ENCODE peak calls at places on chromosomes 3 and 15, in six cellular contexts. T, B, A, R, F and S are unnamed samples.

GRCh38 chr3:125280966-125281365 is 68.4 kb upstream of the SLC12A8 start:
- DNase-seq in F (no peak), B (no peak), T (no peak), R (no peak), A (no peak), S (no peak)

GRCh38 chr3:32366638-32367368 is 24.9 kb upstream of the CMTM7 start:
- DNase-seq in F (peak; percentile 21), T (no peak), A (no peak), R (no peak), B (no peak), S (peak; percentile 72)

GRCh38 chr3:185732782-185733181 is 92.1 kb downstream of the IGF2BP2 start:
- DNase-seq in T (no peak), R (no peak), A (no peak), F (no peak), B (no peak), S (no peak)

GRCh38 chr3:192026656-192027055 is 565.7 kb downstream of the PYDC2 start:
- DNase-seq in A (no peak), T (no peak), R (no peak), B (no peak), F (no peak), S (no peak)

GRCh38 chr3:127483005-127483641 is 107.4 kb downstream of the TPRA1 start:
- DNase-seq in T (no peak), F (no peak), A (no peak), R (peak; percentile 13), B (no peak), S (no peak)

GRCh38 chr3:18843930-18844329 is 304.4 kb upstream of the KCNH8 start:
- DNase-seq in R (no peak), F (no peak), B (no peak), T (no peak), A (no peak), S (no peak)

GRCh38 chr3:37997321-37997720 is 6.7 kb downstream of the VILL start:
- DNase-seq in T (no peak), F (no peak), A (no peak), B (no peak), R (peak; percentile 23), S (no peak)

GRCh38 chr3:196499061-196499460 is 4.5 kb downstream of the RNF168 start:
- DNase-seq in F (no peak), A (peak; percentile 11), B (no peak), T (no peak), R (no peak), S (no peak)

GRCh38 chr15:59662260-59662659 is 4.9 kb upstream of the GTF2A2 start:
- DNase-seq in T (no peak), B (no peak), A (no peak), R (no peak), F (no peak), S (no peak)

GRCh38 chr15:91562698-91563097 is 290.8 kb upstream of the SLCO3A1 start:
- DNase-seq in B (no peak), R (no peak), T (no peak), F (no peak), A (no peak), S (no peak)

GRCh38 chr3:112127522-112128494 is 5.2 kb downstream of the GCSAM start:
- DNase-seq in A (no peak), T (no peak), R (no peak), F (no peak), B (peak; percentile 57), S (peak; percentile 77)

GRCh38 chr3:159896543-159896942 is 92.1 kb upstream of the IL12A start:
- DNase-seq in A (no peak), R (no peak), F (no peak), B (no peak), T (no peak), S (no peak)

GRCh38 chr3:122497425-122497824 is 17.3 kb downstream of the KPNA1 start:
- DNase-seq in F (peak; percentile 45), R (no peak), A (no peak), T (no peak), B (no peak), S (peak; percentile 70)

GRCh38 chr3:111598139-111598538 is 3.0 kb upstream of the ZBED2 start:
- DNase-seq in R (no peak), B (no peak), A (no peak), F (no peak), T (no peak), S (no peak)

GRCh38 chr3:46298871-46299607 is 54.9 kb upstream of the CCR2 start:
- DNase-seq in R (no peak), B (no peak), F (no peak), A (no peak), T (no peak), S (peak; percentile 87)

GRCh38 chr3:123409443-123410148 is 39.3 kb downstream of the ADCY5 start:
- DNase-seq in A (peak; percentile 67), F (no peak), B (no peak), T (no peak), R (no peak), S (no peak)

GRCh38 chr3:13141183-13141582 is 68.0 kb upstream of the IQSEC1 start:
- DNase-seq in R (no peak), F (no peak), B (no peak), A (no peak), T (no peak), S (no peak)

GRCh38 chr3:151283907-151284461 is 5.6 kb upstream of the P2RY14 start:
- DNase-seq in A (peak; percentile 23), T (no peak), B (no peak), F (no peak), R (peak; percentile 66), S (no peak)

GRCh38 chr3:100438623-100438974 is 37.3 kb downstream of the LNP1 start:
- DNase-seq in F (no peak), T (no peak), A (no peak), R (no peak), B (no peak), S (no peak)

GRCh38 chr3:158455406-158455805 is 115.6 kb upstream of the MLF1 start:
- DNase-seq in F (no peak), A (no peak), R (no peak), T (no peak), B (no peak), S (no peak)

GRCh38 chr3:72379500-72380187 is 468.6 kb downstream of the SHQ1 start:
- DNase-seq in R (no peak), A (no peak), F (no peak), B (no peak), T (no peak), S (no peak)

GRCh38 chr15:66169023-66169422 is 84.5 kb downstream of the MEGF11 start:
- DNase-seq in B (peak; percentile 92), F (no peak), A (no peak), R (no peak), T (no peak), S (no peak)

GRCh38 chr15:87973456-87974215 is 282.9 kb downstream of the NTRK3 start:
- DNase-seq in A (no peak), T (no peak), R (no peak), F (no peak), B (no peak), S (no peak)

GRCh38 chr3:46369675-46370132 is 1.0 kb upstream of the CCR5 start:
- DNase-seq in R (no peak), F (no peak), T (no peak), A (no peak), B (no peak), S (peak; percentile 75)

GRCh38 chr3:61736506-61736905 is 175.1 kb downstream of the PTPRG start:
- DNase-seq in T (no peak), A (no peak), B (no peak), F (no peak), R (no peak), S (no peak)

GRCh38 chr3:36944641-36945270 is at the start of gene TRANK1:
- DNase-seq in B (peak; percentile 82), F (no peak), T (peak; percentile 94), R (peak; percentile 56), A (peak; percentile 75), S (peak; percentile 65)

GRCh38 chr15:85582076-85582718 is 201.8 kb downstream of the AKAP13 start:
- DNase-seq in F (no peak), B (peak; percentile 22), R (peak; percentile 37), A (no peak), T (no peak), S (peak; percentile 55)

GRCh38 chr3:132352556-132353143 is 35.4 kb downstream of the ACP3 start:
- DNase-seq in B (peak; percentile 71), T (no peak), R (peak; percentile 77), F (peak; percentile 61), A (peak; percentile 77), S (peak; percentile 78)

GRCh38 chr3:185309795-185310194 is 53.1 kb upstream of the MAP3K13 start:
- DNase-seq in F (no peak), T (no peak), A (no peak), B (no peak), R (no peak), S (no peak)

GRCh38 chr15:69305204-69305931 is 6.7 kb downstream of the PAQR5 start:
- DNase-seq in A (peak; percentile 60), B (no peak), F (peak; percentile 74), R (no peak), T (no peak), S (no peak)

GRCh38 chr15:84715442-84716035 is 400 bp downstream of the SEC11A start:
- DNase-seq in B (peak; percentile 41), A (peak; percentile 59), R (peak; percentile 32), T (no peak), F (no peak), S (peak; percentile 42)

GRCh38 chr15:81029416-81030367 is 29.0 kb downstream of the TLNRD1 start:
- DNase-seq in B (peak; percentile 4), F (no peak), A (no peak), R (no peak), T (no peak), S (no peak)

GRCh38 chr3:112654492-112654891 is 13.5 kb upstream of the CCDC80 start:
- DNase-seq in T (no peak), A (no peak), R (no peak), F (no peak), B (no peak), S (no peak)

GRCh38 chr3:142929109-142929508 is 34.4 kb downstream of the PAQR9 start:
- DNase-seq in B (peak; percentile 43), T (no peak), R (peak; percentile 53), A (no peak), F (peak; percentile 62), S (peak; percentile 73)

GRCh38 chr3:171815977-171816595 is 5.8 kb upstream of the PLD1 start:
- DNase-seq in T (no peak), R (no peak), B (no peak), F (no peak), A (no peak), S (no peak)

GRCh38 chr3:11224870-11225251 is 47.3 kb upstream of the ATG7 start:
- DNase-seq in F (no peak), R (no peak), A (no peak), T (no peak), B (no peak), S (no peak)
- H3K4me3 ChIP-seq in F (peak overlapping the region; percentile 77), R (peak overlapping the region; percentile 32), A (no peak overlapping the region), T (no peak overlapping the region), B (no peak overlapping the region), S (no peak overlapping the region)

GRCh38 chr3:481680-482079 is 285.1 kb downstream of the CHL1 start:
- DNase-seq in F (no peak), B (peak; percentile 42), A (peak; percentile 25), T (no peak), R (no peak), S (peak; percentile 11)
- TF ChIP-seq CTCF in F (no peak), B (peak; percentile 77), A (peak; percentile 53), T (no peak), R (no peak), S (peak; percentile 23)

GRCh38 chr3:27720899-27721716 is 1.0 kb downstream of the EOMES start:
- DNase-seq in T (no peak), R (no peak), F (peak; percentile 34), A (no peak), B (no peak), S (no peak)
- H3K4me3 ChIP-seq in T (peak overlapping the region; percentile 51), R (peak overlapping the region; percentile 59), F (peak overlapping the region; percentile 90), A (peak overlapping the region; percentile 3), B (no peak overlapping the region), S (peak overlapping the region; percentile 42)

GRCh38 chr15:45268135-45268534 is 16.1 kb downstream of the SLC28A2 start:
- DNase-seq in A (no peak), T (no peak), B (peak; percentile 4), F (no peak), R (peak; percentile 71), S (peak; percentile 20)
- TF ChIP-seq CTCF in A (no peak), T (no peak), B (peak; percentile 43), F (peak; percentile 23), R (no peak), S (peak; percentile 20)